ENCODE peak calls at places on chromosomes 4 and X, in nine cellular contexts. B is stomach, S is transverse colon, K is suprapubic skin, W is H1, T is GM12891, H is HCT116, P is HepG2, A is endothelial cell of umbilical vein. Y is an unnamed sample.

GRCh38 chr4:140291259-140291658 is 82.2 kb upstream of the SCOC start:
- DNase-seq in P (no peak), A (no peak), T (no peak), S (no peak), B (no peak), H (no peak), W (no peak), K (no peak), Y (no peak)

GRCh38 chr4:168593399-168593798 is 96.5 kb downstream of the PALLD start:
- DNase-seq in K (no peak), T (no peak), W (no peak), H (no peak), S (no peak), B (no peak), P (no peak), A (no peak), Y (no peak)

GRCh38 chr4:55124337-55125076 is 888 bp downstream of the KDR start:
- DNase-seq in K (no peak), W (peak; percentile 58), B (no peak), T (no peak), H (no peak), P (no peak), S (no peak), A (peak; percentile 37), Y (no peak)

GRCh38 chr4:119525005-119525749 is 103.4 kb downstream of the PDE5A start:
- DNase-seq in P (peak; percentile 81), T (no peak), A (peak; percentile 90), W (no peak), H (no peak), K (no peak), S (no peak), B (no peak), Y (no peak)

GRCh38 chr4:88693792-88694191 is 3.8 kb downstream of the NAP1L5 start:
- DNase-seq in T (no peak), H (no peak), A (peak; percentile 53), K (no peak), B (peak; percentile 27), P (no peak), W (no peak), S (no peak), Y (no peak)

GRCh38 chrX:65581661-65582339 is 47.2 kb upstream of the LAS1L start:
- DNase-seq in P (peak; percentile 26), T (no peak), B (peak; percentile 65), A (peak; percentile 51), H (peak; percentile 48), S (peak; percentile 70), W (peak; percentile 58), K (peak; percentile 68), Y (peak; percentile 33)

GRCh38 chr4:181957088-181957487 is 286.1 kb upstream of the TENM3 start:
- DNase-seq in A (peak; percentile 52), H (no peak), S (no peak), K (no peak), P (no peak), B (no peak), W (no peak), T (no peak), Y (no peak)

GRCh38 chr4:3861720-3862639 is 95.8 kb downstream of the ADRA2C start:
- DNase-seq in S (no peak), A (no peak), W (no peak), K (no peak), B (no peak), T (no peak), H (no peak), P (no peak), Y (no peak)

GRCh38 chr4:158193171-158193749 is 17.0 kb upstream of the TMEM144 start:
- DNase-seq in W (no peak), A (peak; percentile 58), B (no peak), P (peak; percentile 43), S (no peak), H (peak; percentile 40), T (no peak), K (no peak), Y (no peak)

GRCh38 chrX:144896323-144896722 is 351.0 kb upstream of the SPANXN1 start:
- DNase-seq in H (no peak), A (no peak), W (no peak), P (no peak), S (no peak), B (no peak), K (no peak), T (no peak), Y (no peak)

GRCh38 chr4:8403173-8403753 is 37.3 kb downstream of the ACOX3 start:
- DNase-seq in K (peak; percentile 87), S (peak; percentile 75), A (peak; percentile 80), W (peak; percentile 93), T (peak; percentile 72), B (peak; percentile 78), H (peak; percentile 23), P (peak; percentile 48), Y (peak; percentile 68)
- TF ChIP-seq POLR2AphosphoS5 in K (no peak), S (no peak), A (no peak), W (no peak), T (no peak), B (peak; percentile 68), H (no peak), P (no peak), Y (no peak)

DNA sequence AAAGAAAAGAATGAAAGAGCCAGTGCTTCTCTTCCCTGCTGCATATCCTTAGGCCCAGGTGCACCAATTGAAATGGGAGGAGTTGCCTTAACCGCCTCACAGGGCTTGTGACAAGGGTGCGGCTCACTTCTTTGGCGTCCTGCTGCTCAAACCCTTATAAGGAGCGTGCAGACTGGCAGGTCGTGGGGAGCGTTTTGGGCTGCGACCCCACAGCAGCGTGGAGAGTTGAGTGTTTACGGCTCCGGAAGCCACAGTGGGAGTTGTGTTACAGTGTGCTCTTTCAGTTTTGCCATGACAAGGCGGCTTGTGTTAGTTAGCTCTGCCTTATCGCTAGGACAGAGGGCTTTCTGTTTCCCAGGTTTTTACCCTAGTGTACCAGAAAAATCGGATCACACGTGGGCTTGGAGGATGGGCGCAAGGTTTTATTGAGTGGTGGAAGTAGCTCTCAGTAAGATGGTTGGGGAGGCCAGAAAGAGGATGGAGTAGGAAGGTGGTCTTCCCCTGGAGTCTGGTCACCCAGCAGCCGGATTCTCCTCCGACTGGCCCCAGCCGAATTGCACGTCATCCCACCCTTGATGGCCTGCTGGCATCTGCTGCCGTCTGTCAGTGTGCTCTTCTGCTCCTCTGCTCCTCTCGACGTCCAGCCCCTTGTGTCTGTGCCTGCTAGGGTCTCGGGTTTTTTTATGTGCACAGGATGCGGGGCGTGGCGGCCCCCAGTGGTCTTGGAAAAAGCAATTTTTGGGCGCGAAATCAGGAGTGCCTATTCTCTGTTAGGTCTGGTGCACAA is 718.9 kb downstream of the ARAP2 start:
- DNase-seq in W (peak; percentile 46), S (no peak), T (no peak), A (no peak), K (no peak), B (no peak), P (no peak), H (no peak), Y (no peak)
- TF ChIP-seq POLR2A in W (no peak), S (no peak), T (no peak), A (no peak), K (no peak), B (no peak), P (no peak), H (no peak), Y (no peak)

DNA sequence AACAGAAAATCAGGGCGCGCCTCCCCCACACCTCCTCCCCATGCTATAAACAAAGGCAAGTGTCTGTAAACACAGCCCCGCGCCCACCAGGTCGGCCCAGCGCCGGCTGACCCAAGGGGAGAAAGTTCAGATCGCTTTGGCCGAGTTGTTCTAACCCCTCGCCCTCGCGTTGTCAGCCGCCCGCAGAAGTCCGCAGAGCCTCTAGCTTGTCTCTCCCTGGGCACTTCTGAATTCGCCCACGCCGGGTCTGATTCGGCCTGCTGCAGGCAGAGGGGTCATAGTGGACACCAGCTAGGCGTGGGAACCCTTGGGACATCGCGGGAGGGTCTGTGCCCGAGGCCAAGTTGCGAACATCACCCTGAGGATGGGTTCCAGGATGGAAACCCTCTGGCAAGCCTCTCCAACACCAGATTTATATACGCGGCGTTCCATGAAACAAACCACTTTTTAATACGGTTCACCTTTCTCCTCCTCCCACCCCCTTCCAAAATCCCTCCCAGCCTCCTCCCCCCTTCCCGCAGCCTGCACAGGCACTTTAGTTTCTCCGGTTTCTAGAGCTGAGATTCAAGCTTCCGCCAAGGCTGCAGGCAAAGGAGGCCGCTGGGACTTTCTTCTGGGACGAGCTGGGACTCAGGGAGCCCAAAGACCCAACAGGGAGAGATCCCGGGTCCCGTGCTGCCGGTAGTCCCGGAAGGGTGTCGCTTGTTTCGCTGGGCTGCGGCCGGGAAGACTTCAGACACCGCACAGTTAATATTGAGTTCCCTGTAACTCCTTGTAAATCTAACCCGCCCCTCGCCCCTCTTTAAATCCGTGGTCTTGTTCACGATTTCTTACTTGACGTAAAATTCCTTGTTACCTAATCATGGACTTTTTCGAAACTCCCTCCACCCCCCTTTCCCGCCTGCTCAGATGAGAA is 4.7 kb downstream of the HAND2 start:
- DNase-seq in T (no peak), A (no peak), S (no peak), W (peak; percentile 71), P (no peak), B (no peak), H (no peak), K (no peak), Y (no peak)
- TF ChIP-seq POLR2AphosphoS5 in T (no peak), A (no peak), S (no peak), W (no peak), P (no peak), B (no peak), H (no peak), K (no peak), Y (no peak)

GRCh38 chrX:12978205-12979010 is 3.5 kb downstream of the TMSB4X start:
- DNase-seq in H (no peak), P (no peak), W (no peak), K (no peak), A (peak; percentile 82), T (no peak), S (peak; percentile 78), B (peak; percentile 75), Y (peak; percentile 35)
- TF ChIP-seq POLR2A in H (no peak), P (no peak), W (peak; percentile 81), K (no peak), A (peak; percentile 34), T (peak; percentile 84), S (peak; percentile 49), B (peak; percentile 51), Y (peak; percentile 97)

GRCh38 chr4:145804134-145804533 is 124.2 kb downstream of the C4orf51 start:
- DNase-seq in B (no peak), P (peak; percentile 54), K (no peak), H (no peak), A (peak; percentile 72), W (no peak), S (no peak), T (no peak), Y (no peak)
- TF ChIP-seq POLR2AphosphoS5 in B (peak; percentile 25), P (no peak), K (peak; percentile 41), H (no peak), A (no peak), W (no peak), S (no peak), T (no peak), Y (no peak)

GRCh38 chr4:5526070-5526831 is 182.1 kb downstream of the EVC2 start:
- DNase-seq in K (no peak), H (no peak), B (no peak), P (no peak), A (no peak), W (no peak), S (no peak), T (no peak), Y (no peak)
- TF ChIP-seq POLR2A in K (no peak), H (no peak), B (no peak), P (no peak), A (no peak), W (no peak), S (no peak), T (no peak), Y (no peak)

GRCh38 chrX:71217298-71217697 is 5.7 kb upstream of the GJB1 start:
- DNase-seq in S (no peak), A (no peak), K (no peak), B (no peak), P (no peak), W (no peak), T (no peak), H (no peak), Y (no peak)
- TF ChIP-seq POLR2AphosphoS5 in S (no peak), A (no peak), K (no peak), B (no peak), P (peak; percentile 20), W (no peak), T (no peak), H (no peak), Y (no peak)

Y was measured in GM12892.